ENCODE peak calls at places on chromosomes 11 and 22, in four cellular contexts. Y is WTC11, V is K562, X is HepG2. D is an unnamed sample.

GRCh38 chr11:43833657-43834073 is 47.0 kb upstream of the ALKBH3 start:
- DNase-seq in Y (no peak), V (no peak), X (peak), D (no peak)

GRCh38 chr11:20672575-20672974 is 3.2 kb downstream of the NELL1 start:
- DNase-seq in Y (no peak), V (peak), X (peak), D (no peak)

GRCh38 chr11:73779084-73779902 is 8.4 kb upstream of the MRPL48 start:
- DNase-seq in Y (peak), V (peak), X (peak), D (peak)

GRCh38 chr11:114059278-114059983 is at the start of gene ZBTB16:
- DNase-seq in Y (peak), V (peak), X (no peak), D (no peak)

GRCh38 chr22:25563757-25564319 is 637 bp upstream of the GRK3 start:
- DNase-seq in Y (no peak), V (peak), X (peak), D (no peak)

GRCh38 chr22:23305321-23305910 is 125.1 kb downstream of the BCR start:
- DNase-seq in Y (no peak), V (no peak), X (no peak), D (no peak)

GRCh38 chr11:114219559-114220349 is 76.4 kb upstream of the NNMT start:
- DNase-seq in Y (no peak), V (peak), X (no peak), D (no peak)

GRCh38 chr11:122757201-122757600 is 81.1 kb upstream of the CRTAM start:
- DNase-seq in Y (no peak), V (no peak), X (no peak), D (no peak)

GRCh38 chr11:11436715-11437313 is 83.8 kb upstream of the CSNK2A3 start:
- DNase-seq in Y (no peak), V (no peak), X (no peak), D (no peak)

GRCh38 chr11:76752321-76753175 is 30.6 kb upstream of the TSKU start:
- DNase-seq in Y (no peak), V (no peak), X (no peak), D (no peak)

GRCh38 chr22:44207173-44207980 is 26.7 kb downstream of the PARVG start:
- DNase-seq in Y (peak), V (no peak), X (no peak), D (no peak)

GRCh38 chr11:69869311-69869939 is 50.2 kb upstream of the FGF3 start:
- DNase-seq in Y (no peak), V (no peak), X (no peak), D (no peak)

GRCh38 chr22:24450600-24450999 is 23.2 kb downstream of the ADORA2A start:
- DNase-seq in Y (no peak), V (peak), X (no peak), D (no peak)

GRCh38 chr11:46277313-46277622 is 194 bp upstream of the CREB3L1 start:
- DNase-seq in Y (no peak), V (peak), X (no peak), D (no peak)

GRCh38 chr11:77127969-77128691 is at the start of gene MYO7A:
- DNase-seq in Y (peak), V (peak), X (peak), D (no peak)

GRCh38 chr11:65217441-65218423 is 36.0 kb downstream of the CAPN1 start:
- DNase-seq in Y (no peak), V (no peak), X (no peak), D (no peak)
- TF ChIP-seq CBFB in Y (no peak), V (no peak), X (no peak), D (no peak)

GRCh38 chr22:31789803-31790202 is 36.0 kb downstream of the DEPDC5 start:
- DNase-seq in Y (no peak), V (peak), X (no peak), D (no peak)
- TF ChIP-seq ATF3 in Y (no peak), V (no peak), X (no peak), D (no peak)

GRCh38 chr11:103927535-103927934 is 108.9 kb upstream of the DDI1 start:
- DNase-seq in Y (no peak), V (no peak), X (no peak), D (no peak)
- TF ChIP-seq CBFB in Y (no peak), V (no peak), X (no peak), D (no peak)

DNA sequence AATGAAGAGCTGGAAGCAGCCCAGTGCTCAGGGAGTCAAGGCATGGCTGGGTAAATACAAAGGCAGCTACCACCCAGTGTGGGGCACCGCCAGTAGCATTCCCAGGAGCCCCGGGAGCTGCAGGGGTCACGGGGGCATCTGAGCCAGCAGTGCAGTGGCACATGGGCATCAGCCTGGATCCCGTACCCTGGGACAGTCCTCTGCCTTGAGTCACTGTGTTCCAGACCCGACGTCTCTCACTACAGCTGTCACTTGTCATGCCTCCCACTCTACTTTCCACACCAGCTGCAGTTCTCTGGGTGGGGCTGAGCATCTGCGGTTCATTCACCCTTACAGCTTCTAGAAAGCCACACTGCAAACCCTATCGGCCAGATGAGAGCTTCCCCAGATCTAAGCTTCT is 29.6 kb downstream of the DHCR7 start:
- DNase-seq in Y (no peak), V (no peak), X (no peak), D (peak)
- TF ChIP-seq ATF3 in Y (no peak), V (no peak), X (no peak), D (no peak)